ENCODE peak calls at places on chromosomes 13 and 19, in four cellular contexts. C is A549, F is IMR-90, E is WTC11. Y is an unnamed sample.

GRCh38 chr19:39497850-39498261 is 891 bp upstream of the DLL3 start:
- DNase-seq in C (peak; percentile 69), E (peak; percentile 88), F (peak; percentile 19), Y (peak; percentile 88)

GRCh38 chr19:6577410-6578125 is 13.4 kb downstream of the CD70 start:
- DNase-seq in E (no peak), C (peak; percentile 66), F (no peak), Y (no peak)

GRCh38 chr13:114153485-114154080 is 21.2 kb upstream of the RASA3 start:
- DNase-seq in C (no peak), F (no peak), E (no peak), Y (no peak)

GRCh38 chr13:19596960-19597361 is 35.6 kb upstream of the TPTE2 start:
- DNase-seq in F (peak; percentile 74), C (peak; percentile 77), E (no peak), Y (no peak)

GRCh38 chr13:113938246-113938645 is 35.6 kb downstream of the C13orf46 start:
- DNase-seq in F (no peak), C (no peak), E (no peak), Y (peak; percentile 22)

GRCh38 chr19:49335071-49335783 is at the start of gene CD37:
- DNase-seq in E (no peak), F (no peak), C (no peak), Y (no peak)

GRCh38 chr13:97855570-97855970 is 97.9 kb upstream of the IPO5 start:
- DNase-seq in F (peak; percentile 86), E (no peak), C (peak; percentile 65), Y (peak; percentile 62)

GRCh38 chr19:49651029-49651825 is 9.2 kb downstream of the SCAF1 start:
- DNase-seq in C (no peak), F (no peak), E (no peak), Y (no peak)

GRCh38 chr13:99959538-99960230 is 11.9 kb downstream of the ZIC5 start:
- DNase-seq in E (peak; percentile 43), C (no peak), F (no peak), Y (no peak)

GRCh38 chr19:58466760-58467589 is at the start of gene ZNF324:
- DNase-seq in E (peak; percentile 99), F (peak; percentile 94), C (peak; percentile 98), Y (peak; percentile 99)
- TF ChIP-seq USF2 in E (peak; percentile 98), F (peak; percentile 97), C (peak; percentile 98), Y (peak; percentile 78)

DNA sequence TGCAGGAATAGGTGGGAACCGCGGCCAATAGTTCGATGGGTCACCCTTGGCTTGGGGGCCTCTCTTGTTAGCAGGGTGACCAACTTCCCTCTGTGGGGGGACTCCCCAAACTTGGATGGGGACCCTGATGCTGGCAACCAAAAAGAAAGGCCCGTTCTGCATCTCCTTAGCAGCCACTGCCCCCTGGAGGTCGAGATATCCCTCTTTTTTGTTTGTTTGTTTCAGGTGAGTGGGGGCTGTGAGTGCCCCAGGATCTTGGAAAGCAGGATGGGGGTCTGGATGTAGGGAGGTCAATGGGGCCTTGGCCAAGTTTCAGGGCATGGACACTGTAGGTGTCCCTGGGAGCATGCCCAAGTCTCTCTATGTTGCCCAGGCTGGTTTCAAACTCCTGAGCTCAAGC is 7.7 kb upstream of the CRTC1 start:
- DNase-seq in C (no peak), F (no peak), E (peak; percentile 65), Y (no peak)
- TF ChIP-seq USF2 in C (no peak), F (no peak), E (no peak), Y (no peak)

GRCh38 chr13:23472189-23472588 is 38.7 kb upstream of the SACS start:
- DNase-seq in E (no peak), F (no peak), C (no peak), Y (no peak)

GRCh38 chr13:23468811-23469210 is 35.3 kb upstream of the SACS start:
- DNase-seq in F (no peak), E (no peak), C (no peak), Y (peak; percentile 75)

GRCh38 chr13:23469901-23470525 is 36.5 kb upstream of the SACS start:
- DNase-seq in F (peak; percentile 83), C (peak; percentile 6), E (no peak), Y (no peak)

GRCh38 chr13:23473236-23473635 is 39.7 kb upstream of the SACS start:
- DNase-seq in C (no peak), F (no peak), E (no peak), Y (no peak)

GRCh38 chr13:23470706-23471610 is 37.5 kb upstream of the SACS start:
- DNase-seq in E (no peak), C (no peak), F (no peak), Y (no peak)
- TF ChIP-seq USF2 in E (no peak), C (no peak), F (no peak), Y (no peak)

GRCh38 chr19:51469629-51470028 is 8.7 kb upstream of the CEACAM18 start:
- DNase-seq in E (no peak), C (no peak), F (no peak), Y (no peak)

GRCh38 chr19:51467864-51468544 is 9.8 kb upstream of the SIGLEC8 start:
- DNase-seq in E (no peak), C (no peak), F (no peak), Y (no peak)

GRCh38 chr19:51470966-51471365 is 7.4 kb upstream of the CEACAM18 start:
- DNase-seq in C (no peak), E (no peak), F (no peak), Y (no peak)

GRCh38 chr19:51469162-51469561 is 9.2 kb upstream of the CEACAM18 start:
- DNase-seq in F (no peak), E (no peak), C (no peak), Y (no peak)

GRCh38 chr19:51468545-51468920 is 9.8 kb upstream of the CEACAM18 start:
- DNase-seq in E (no peak), C (no peak), F (no peak), Y (no peak)
- TF ChIP-seq USF2 in E (no peak), C (no peak), F (no peak), Y (no peak)

Y was measured in SK-N-SH.